ENCODE peak calls at places on chromosomes 16 and 17, in eight cellular contexts. G is uterus, S is IMR-90, Q is GM23338, V is fibroblast of lung, N is cardiac muscle cell, B is GM12878, W is thoracic aorta. P is an unnamed sample. For H3K4me1, the result is how much of the 10 kb centered on the place peaks cover.

GRCh38 chr17:35575759-35576158 is 2.6 kb downstream of the PEX12 start:
- DNase-seq in G (no peak), S (no peak), Q (no peak), V (no peak), N (no peak), B (no peak), W (no peak), P (no peak)

GRCh38 chr17:42380935-42381334 is 7.3 kb downstream of the STAT3 start:
- DNase-seq in G (no peak), S (no peak), Q (no peak), V (no peak), N (no peak), B (no peak), W (no peak), P (no peak)

GRCh38 chr17:42281571-42282096 is 5.4 kb upstream of the STAT5B start:
- DNase-seq in G (no peak), S (no peak), Q (no peak), V (no peak), N (no peak), B (no peak), W (no peak), P (peak)

GRCh38 chr17:13786000-13786598 is 184.4 kb upstream of the HS3ST3A1 start:
- DNase-seq in G (no peak), S (peak), Q (no peak), V (peak), N (no peak), B (no peak), W (no peak), P (no peak)

GRCh38 chr17:80892900-80893603 is 98.6 kb upstream of the CHMP6 start:
- DNase-seq in G (no peak), S (peak), Q (no peak), V (peak), N (no peak), B (no peak), W (peak), P (no peak)

GRCh38 chr17:31931781-31932180 is 5.0 kb upstream of the SUZ12 start:
- DNase-seq in G (no peak), S (peak), Q (no peak), V (no peak), N (no peak), B (no peak), W (no peak), P (no peak)

GRCh38 chr17:48704521-48704920 is 17.8 kb downstream of the PRAC1 start:
- DNase-seq in G (no peak), S (no peak), Q (no peak), V (no peak), N (no peak), B (no peak), W (no peak), P (no peak)

GRCh38 chr16:69199382-69199781 is 12.4 kb downstream of the SNTB2 start:
- DNase-seq in G (peak), S (peak), Q (no peak), V (peak), N (no peak), B (no peak), W (no peak), P (no peak)

GRCh38 chr16:58217341-58217925 is 19.5 kb upstream of the CSNK2A2 start:
- DNase-seq in G (no peak), S (no peak), Q (no peak), V (no peak), N (no peak), B (no peak), W (no peak), P (no peak)

GRCh38 chr16:86763819-86764218 is 185.5 kb downstream of the FOXL1 start:
- DNase-seq in G (no peak), S (no peak), Q (no peak), V (no peak), N (no peak), B (no peak), W (no peak), P (no peak)

GRCh38 chr17:69729937-69730336 is 315.4 kb downstream of the MAP2K6 start:
- DNase-seq in G (no peak), S (peak), Q (no peak), V (peak), N (no peak), B (no peak), W (no peak), P (no peak)

GRCh38 chr17:6408271-6408670 is 26.6 kb downstream of the AIPL1 start:
- DNase-seq in G (no peak), S (no peak), Q (no peak), V (no peak), N (no peak), B (no peak), W (no peak), P (no peak)

GRCh38 chr17:17661134-17661533 is 20.1 kb upstream of the RAI1 start:
- DNase-seq in G (no peak), S (no peak), Q (no peak), V (no peak), N (no peak), B (no peak), W (no peak), P (no peak)

GRCh38 chr16:17509194-17509593 is 38.4 kb upstream of the XYLT1 start:
- DNase-seq in G (no peak), S (no peak), Q (no peak), V (no peak), N (no peak), B (no peak), W (no peak), P (no peak)

GRCh38 chr17:50467114-50467854 is 1.4 kb downstream of the CHAD start:
- DNase-seq in G (no peak), S (no peak), Q (no peak), V (no peak), N (no peak), B (no peak), W (no peak), P (no peak)

GRCh38 chr16:1961651-1962067 is 2.3 kb downstream of the NDUFB10 start:
- DNase-seq in G (no peak), S (no peak), Q (no peak), V (no peak), N (no peak), B (no peak), W (no peak), P (no peak)

GRCh38 chr17:35117984-35118383 is 1.7 kb downstream of the RAD51D start:
- DNase-seq in G (no peak), S (peak), Q (no peak), V (peak), N (no peak), B (peak), W (no peak), P (no peak)

GRCh38 chr17:9272506-9272905 is 251.2 kb downstream of the NTN1 start:
- DNase-seq in G (no peak), S (no peak), Q (no peak), V (no peak), N (no peak), B (no peak), W (no peak), P (no peak)

GRCh38 chr17:1173456-1174370 is 6.1 kb downstream of the ABR start:
- DNase-seq in G (no peak), S (no peak), Q (no peak), V (no peak), N (no peak), B (no peak), W (no peak), P (no peak)

GRCh38 chr17:81926451-81927144 is 937 bp downstream of the MAFG start:
- DNase-seq in G (peak), S (peak), Q (peak), V (peak), N (peak), B (no peak), W (no peak), P (peak)

GRCh38 chr17:38868968-38869646 is 751 bp upstream of the LASP1 start:
- DNase-seq in G (peak), S (peak), Q (peak), V (peak), N (peak), B (peak), W (peak), P (peak)

GRCh38 chr16:12339686-12340085 is 363.2 kb downstream of the SNX29 start:
- DNase-seq in G (no peak), S (peak), Q (no peak), V (no peak), N (no peak), B (no peak), W (no peak), P (no peak)

GRCh38 chr16:50878966-50879615 is 137.2 kb downstream of the CYLD start:
- DNase-seq in G (no peak), S (no peak), Q (peak), V (no peak), N (no peak), B (no peak), W (no peak), P (peak)

GRCh38 chr17:56648814-56649213 is 55.3 kb downstream of the NOG start:
- DNase-seq in G (no peak), S (no peak), Q (no peak), V (no peak), N (no peak), B (no peak), W (no peak), P (no peak)

GRCh38 chr17:66025551-66025950 is 166.4 kb downstream of the CEP112 start:
- DNase-seq in G (no peak), S (peak), Q (no peak), V (no peak), N (no peak), B (no peak), W (no peak), P (no peak)

GRCh38 chr17:80063815-80064585 is 27.6 kb downstream of the CCDC40 start:
- DNase-seq in G (peak), S (peak), Q (no peak), V (peak), N (no peak), B (no peak), W (peak), P (peak)

GRCh38 chr17:1683489-1683888 is 1.2 kb downstream of the PRPF8 start:
- DNase-seq in G (no peak), S (no peak), Q (no peak), V (no peak), N (no peak), B (no peak), W (no peak), P (no peak)

GRCh38 chr17:63635787-63636186 is 13.6 kb downstream of the MAP3K3 start:
- DNase-seq in G (no peak), S (no peak), Q (no peak), V (no peak), N (no peak), B (no peak), W (no peak), P (no peak)
- H3K4me1 ChIP-seq in G (under half), S (under half), Q (under half), V (under half), N (under half), B (under half), W (under half), P (under half)

GRCh38 chr17:3969963-3970362 is 5.7 kb upstream of the ATP2A3 start:
- DNase-seq in G (no peak), S (no peak), Q (no peak), V (no peak), N (no peak), B (no peak), W (no peak), P (no peak)
- H3K4me3 ChIP-seq in G (no peak), S (no peak), Q (no peak), V (no peak), N (no peak), B (no peak), W (no peak), P (no peak)

DNA sequence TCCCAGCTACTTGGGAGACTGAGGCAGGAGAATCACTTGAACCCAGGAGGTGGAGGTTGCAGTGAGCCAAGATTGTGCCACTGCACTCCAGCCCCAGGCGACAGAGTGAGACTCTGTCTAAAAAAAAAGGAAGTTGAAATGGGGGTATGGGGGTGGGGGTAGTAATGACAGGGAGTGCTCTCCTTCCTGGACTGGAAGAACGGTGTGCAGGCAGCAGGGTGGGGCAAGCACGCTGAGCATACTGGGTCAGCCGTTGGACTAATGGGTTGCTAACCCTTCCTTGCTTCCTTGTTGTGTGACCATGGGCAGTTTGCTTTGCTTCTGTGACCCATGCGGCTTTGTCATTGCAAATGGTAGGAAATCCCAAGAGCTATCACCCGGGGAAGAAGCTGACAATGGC is 16.5 kb downstream of the KATNIP start:
- DNase-seq in G (no peak), S (no peak), Q (no peak), V (no peak), N (no peak), B (no peak), W (no peak), P (no peak)
- H3K27ac ChIP-seq in G (no peak), S (no peak), Q (no peak), V (no peak), N (no peak), B (no peak), W (no peak), P (no peak)

GRCh38 chr16:82761236-82761635 is 134.5 kb downstream of the CDH13 start:
- DNase-seq in G (peak), S (peak), Q (no peak), V (peak), N (peak), B (no peak), W (peak), P (peak)
- H3K4me1 ChIP-seq in G (under half), S (under half), Q (under half), V (under half), N (under half), B (under half), W (under half), P (under half)

P was measured in right atrium auricular region.